ENCODE peak calls at places on chromosomes 11 and 22, in seven cellular contexts. O, H, U, W, Q, J and E are unnamed samples.

GRCh38 chr11:62061356-62062222 is 62.2 kb upstream of the INCENP start:
- DNase-seq in O (no peak), Q (no peak), J (no peak), U (no peak), H (no peak), W (no peak), E (no peak)

GRCh38 chr11:61680622-61681191 is 516 bp downstream of the DAGLA start:
- DNase-seq in J (no peak), Q (no peak), O (no peak), U (no peak), H (no peak), W (no peak), E (no peak)

GRCh38 chr22:36125434-36125833 is 35.1 kb downstream of the APOL3 start:
- DNase-seq in W (no peak), Q (no peak), U (no peak), O (no peak), H (no peak), J (no peak), E (no peak)

GRCh38 chr11:121722431-121723256 is 269.9 kb upstream of the SORL1-AS1 start:
- DNase-seq in J (peak), W (peak), U (no peak), O (no peak), H (peak), Q (peak), E (no peak)

GRCh38 chr11:16111690-16112089 is 244.7 kb downstream of the SOX6 start:
- DNase-seq in J (no peak), U (no peak), Q (no peak), O (no peak), W (no peak), H (peak), E (no peak)

GRCh38 chr11:123588863-123589262 is 65.6 kb downstream of the SCN3B start:
- DNase-seq in Q (no peak), O (no peak), W (no peak), H (no peak), J (no peak), U (no peak), E (no peak)

GRCh38 chr22:49566693-49567092 is 261.0 kb downstream of the BRD1 start:
- DNase-seq in Q (no peak), W (no peak), J (no peak), O (no peak), U (no peak), H (no peak), E (no peak)

GRCh38 chr22:41003041-41003440 is 51.9 kb downstream of the RBX1 start:
- DNase-seq in W (no peak), U (no peak), J (no peak), H (no peak), O (no peak), Q (no peak), E (no peak)

GRCh38 chr11:111364503-111364902 is 14.6 kb downstream of the POU2AF1 start:
- DNase-seq in J (no peak), U (no peak), O (no peak), H (no peak), Q (no peak), W (no peak), E (peak)

GRCh38 chr22:23832226-23833016 is 6.4 kb downstream of the DERL3 start:
- DNase-seq in W (no peak), Q (no peak), J (no peak), U (no peak), O (no peak), H (no peak), E (no peak)

GRCh38 chr11:31819533-31820437 is 8.7 kb upstream of the PAX6 start:
- DNase-seq in H (peak), O (no peak), Q (no peak), U (no peak), J (no peak), W (no peak), E (no peak)

GRCh38 chr11:10303558-10304363 is 1.1 kb upstream of the ADM start:
- DNase-seq in W (peak), U (no peak), O (peak), Q (peak), H (peak), J (no peak), E (no peak)

GRCh38 chr11:130816516-130816915 is 99.8 kb downstream of the SNX19 start:
- DNase-seq in Q (no peak), J (no peak), H (no peak), U (no peak), O (no peak), W (no peak), E (no peak)

GRCh38 chr11:35792846-35793192 is 130.2 kb downstream of the TRIM44 start:
- DNase-seq in W (no peak), U (no peak), H (no peak), Q (no peak), O (no peak), J (no peak), E (no peak)

GRCh38 chr11:62502030-62502730 is 44.4 kb downstream of the AHNAK start:
- DNase-seq in O (no peak), J (no peak), W (no peak), U (no peak), Q (no peak), H (no peak), E (no peak)

GRCh38 chr22:45329536-45329936 is 19.8 kb downstream of the FAM118A start:
- DNase-seq in U (no peak), W (no peak), Q (no peak), O (no peak), H (no peak), J (no peak), E (no peak)

GRCh38 chr11:59822989-59823566 is 12.5 kb upstream of the MRPL16 start:
- DNase-seq in O (peak), Q (peak), U (peak), H (peak), W (peak), J (peak), E (peak)

GRCh38 chr11:97574976-97575665 is 1185.3 kb downstream of the JRKL start:
- DNase-seq in Q (no peak), J (peak), O (peak), U (no peak), H (no peak), W (peak), E (no peak)

GRCh38 chr11:45022294-45023064 is 71.8 kb upstream of the TP53I11 start:
- DNase-seq in J (peak), O (no peak), Q (peak), H (no peak), U (no peak), W (peak), E (no peak)

GRCh38 chr11:125945011-125945796 is 640 bp upstream of the VSIG10L2 start:
- DNase-seq in U (no peak), W (no peak), O (no peak), J (no peak), H (no peak), Q (no peak), E (no peak)

GRCh38 chr22:39994046-39994565 is 648 bp upstream of the FAM83F start:
- DNase-seq in Q (peak), U (no peak), H (no peak), W (no peak), J (no peak), O (no peak), E (no peak)

GRCh38 chr11:108131993-108132392 is 10.6 kb downstream of the ACAT1 start:
- DNase-seq in H (no peak), W (no peak), Q (peak), U (no peak), O (no peak), J (no peak), E (no peak)

GRCh38 chr22:37182101-37182948 is 5.7 kb downstream of the C1QTNF6 start:
- DNase-seq in J (no peak), H (no peak), O (no peak), Q (no peak), W (no peak), U (no peak), E (no peak)

DNA sequence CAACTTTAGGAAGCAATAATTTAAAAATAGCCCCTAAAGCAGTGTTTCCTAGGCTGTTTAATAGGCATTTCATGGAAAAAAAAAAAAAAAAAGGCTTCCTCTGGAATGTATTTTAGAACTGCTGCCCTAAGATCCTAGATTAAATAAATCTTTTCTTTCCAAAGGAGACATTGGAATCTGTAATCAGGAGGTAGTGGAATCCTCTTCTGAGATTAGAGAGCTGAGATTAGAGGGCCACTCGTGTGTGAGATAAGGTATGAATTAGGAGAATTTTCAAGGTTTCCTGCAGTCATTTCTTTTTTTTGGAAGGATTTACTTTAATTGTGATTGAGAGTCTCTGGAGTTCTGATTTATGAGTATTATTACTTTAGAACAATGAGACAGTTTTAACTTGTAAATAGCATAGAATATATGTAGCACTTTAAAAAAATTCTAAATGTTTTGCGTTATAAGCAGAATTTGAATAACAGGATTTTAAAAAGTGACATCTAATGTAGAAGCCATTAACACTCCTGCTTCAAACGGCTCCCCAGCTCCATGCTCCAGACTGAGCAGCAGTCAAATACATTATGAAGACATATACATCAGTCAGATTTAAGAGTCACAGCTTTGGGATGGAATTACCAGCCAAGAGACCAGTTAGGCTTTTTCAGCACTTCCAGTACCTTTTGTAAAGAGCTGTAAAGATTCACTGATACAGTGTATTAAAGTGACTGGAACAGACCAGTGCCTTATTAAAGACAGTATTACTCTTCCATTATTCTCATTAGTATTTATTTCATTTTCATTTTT is 5.0 kb downstream of the EED start:
- DNase-seq in H (no peak), J (no peak), U (no peak), Q (no peak), W (no peak), O (no peak), E (no peak)
- H3K4me2 ChIP-seq in H (no peak), J (no peak), U (peak), Q (no peak), W (no peak), O (no peak), E (peak)

GRCh38 chr22:16915711-16916110 is 90.5 kb upstream of the XKR3 start:
- DNase-seq in W (no peak), U (peak), H (no peak), J (no peak), Q (no peak), O (peak), E (peak)
- H3K4me3 ChIP-seq in W (no peak), U (peak), H (no peak), J (no peak), Q (no peak), O (no peak), E (peak)

GRCh38 chr11:104624021-104624420 is 274.2 kb downstream of the CASP12 start:
- DNase-seq in H (no peak), W (no peak), J (no peak), O (no peak), Q (no peak), U (no peak), E (no peak)

GRCh38 chr11:104618949-104619348 is 279.3 kb downstream of the CASP12 start:
- DNase-seq in W (no peak), Q (no peak), J (no peak), U (no peak), H (no peak), O (no peak), E (no peak)

GRCh38 chr11:104623518-104623917 is 274.7 kb downstream of the CASP12 start:
- DNase-seq in J (peak), U (no peak), H (no peak), Q (peak), W (peak), O (no peak), E (no peak)

GRCh38 chr11:104619751-104620150 is 278.5 kb downstream of the CASP12 start:
- DNase-seq in O (no peak), H (no peak), J (no peak), U (no peak), W (no peak), Q (no peak), E (no peak)

GRCh38 chr11:104620991-104621390 is 277.3 kb downstream of the CASP12 start:
- DNase-seq in Q (no peak), O (no peak), U (no peak), W (no peak), J (no peak), H (no peak), E (no peak)
- H2AFZ ChIP-seq in Q (no peak), O (no peak), U (no peak), W (no peak), J (no peak), H (no peak), E (no peak)

DNA sequence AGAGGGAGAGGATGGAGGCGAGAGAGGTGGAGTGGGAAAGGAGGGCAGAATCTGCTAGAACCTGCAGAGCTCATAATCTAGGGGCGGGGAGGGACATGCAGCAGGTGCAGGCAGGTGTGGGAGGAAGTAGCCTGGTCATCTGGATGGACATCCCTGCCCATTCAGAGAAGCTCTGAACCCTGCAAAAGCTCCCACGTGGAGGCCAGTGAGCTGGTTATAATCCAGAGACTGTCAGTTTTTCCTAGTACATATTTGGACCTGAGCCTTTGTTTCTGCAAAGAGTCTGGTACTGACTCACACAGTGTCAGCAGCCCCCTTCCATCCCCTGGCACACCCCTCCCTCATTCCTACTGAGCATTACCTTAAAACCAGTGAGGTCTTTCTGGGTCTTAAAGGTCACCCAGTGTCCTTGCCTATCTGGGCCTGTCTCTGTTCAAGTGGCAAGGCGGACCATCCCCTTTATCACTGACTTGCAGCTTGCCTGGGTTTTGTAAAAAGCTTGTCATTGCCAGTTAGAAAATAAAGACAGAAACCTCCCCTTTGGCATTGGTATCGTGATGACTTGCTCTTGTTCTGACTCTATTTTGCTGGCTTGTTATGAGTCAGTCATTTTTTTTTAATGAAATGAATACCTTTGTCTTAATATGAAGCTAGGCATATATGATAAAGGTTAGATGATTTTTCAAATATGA is 26.1 kb downstream of the PTPRJ start:
- DNase-seq in Q (peak), U (no peak), H (no peak), O (no peak), W (peak), J (peak), E (no peak)
- H3K4me2 ChIP-seq in Q (peak), U (peak), H (peak), O (no peak), W (peak), J (peak), E (peak)

GRCh38 chr11:119317592-119318239 is 786 bp upstream of the MCAM start:
- DNase-seq in Q (no peak), O (no peak), J (no peak), W (no peak), U (no peak), H (no peak), E (no peak)
- H3K4me3 ChIP-seq in Q (no peak), O (no peak), J (no peak), W (no peak), U (no peak), H (peak), E (no peak)

DNA sequence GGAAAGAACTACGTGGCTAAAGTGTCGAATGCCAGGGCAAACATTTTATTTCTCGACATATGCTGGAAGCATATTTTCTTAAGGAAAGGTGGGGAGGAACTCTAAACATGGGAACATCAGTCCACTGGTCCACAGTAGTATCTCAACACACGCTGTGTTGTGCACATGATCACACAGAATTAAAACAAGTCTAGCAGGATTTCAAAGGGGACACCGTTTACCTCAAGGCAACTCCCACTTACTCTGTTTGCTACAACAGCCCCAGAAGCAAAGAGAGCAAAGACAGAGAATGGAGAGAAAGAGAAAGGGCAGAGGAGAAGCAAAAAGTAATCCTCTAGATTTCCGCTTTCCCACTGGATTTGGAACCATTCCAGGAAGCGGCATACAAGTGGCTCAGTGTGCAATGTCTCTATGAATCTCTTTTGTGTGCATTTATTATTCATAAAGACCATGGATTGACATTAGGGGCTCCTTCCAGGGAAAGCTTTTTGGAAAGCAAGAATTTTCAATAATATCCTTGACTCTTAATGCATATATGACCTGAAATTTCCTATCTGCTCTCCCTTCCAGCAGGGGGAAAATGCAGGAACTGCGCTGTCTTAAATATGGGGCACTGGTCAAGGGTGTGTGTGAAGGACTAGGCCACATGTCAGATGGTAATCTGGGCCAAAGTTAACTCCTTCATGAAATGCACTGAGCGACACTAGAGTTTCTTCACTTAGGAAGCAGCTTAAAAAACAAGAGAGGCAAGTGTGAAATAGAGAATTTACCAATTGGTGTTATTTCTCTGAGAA is 34.8 kb upstream of the CCDC34 start:
- DNase-seq in O (no peak), J (no peak), Q (no peak), W (no peak), H (no peak), U (no peak), E (no peak)
- H2AFZ ChIP-seq in O (no peak), J (no peak), Q (no peak), W (no peak), H (no peak), U (no peak), E (no peak)